ENCODE peak calls at places on chromosomes 2 and 18, in eight cellular contexts. H is CMK; Z is glomerular endothelial cell; L is GM20000; B is fibroblast of lung; O is neuronal stem cell; N is natural killer cell treated with Interleukin-12 subunit alpha and Interleukin-12 subunit beta and Interleukin-15 and Interleukin-18, amount 100 ng/mL, for 72 hours; S is SK-MEL-5. J is an unnamed sample.

GRCh38 chr2:79887747-79888374 is 375.0 kb downstream of the CTNNA2 start:
- DNase-seq in S (peak; percentile 81), N (no peak), B (peak; percentile 43), Z (peak; percentile 20), H (peak; percentile 17), L (peak; percentile 37), O (peak; percentile 62), J (peak; percentile 43)

GRCh38 chr2:71250945-71251344 is 24.0 kb upstream of the PAIP2B start:
- DNase-seq in B (no peak), Z (no peak), H (no peak), S (no peak), O (no peak), L (no peak), N (no peak), J (no peak)

GRCh38 chr2:203623616-203624015 is 82.8 kb upstream of the CD28 start:
- DNase-seq in H (no peak), N (no peak), B (peak; percentile 75), O (no peak), S (no peak), Z (no peak), L (no peak), J (no peak)

GRCh38 chr2:190405995-190406394 is 2.2 kb upstream of the MFSD6 start:
- DNase-seq in L (no peak), O (no peak), B (no peak), Z (no peak), S (no peak), H (no peak), N (no peak), J (no peak)

GRCh38 chr2:64287321-64287720 is 143.1 kb upstream of the PELI1 start:
- DNase-seq in N (no peak), L (no peak), S (no peak), H (no peak), B (no peak), Z (no peak), O (no peak), J (no peak)

GRCh38 chr2:223047260-223047761 is 4.7 kb upstream of the KCNE4 start:
- DNase-seq in Z (no peak), B (peak; percentile 89), O (no peak), N (no peak), S (no peak), L (no peak), H (no peak), J (no peak)

GRCh38 chr2:176106636-176107539 is at the start of gene HOXD11:
- DNase-seq in N (no peak), L (no peak), H (no peak), S (no peak), B (peak; percentile 9), Z (no peak), O (no peak), J (no peak)

GRCh38 chr2:229226372-229226771 is 44.7 kb downstream of the PID1 start:
- DNase-seq in S (no peak), H (no peak), B (no peak), Z (no peak), O (no peak), N (no peak), L (no peak), J (no peak)

GRCh38 chr18:11432360-11432811 is 177.0 kb upstream of the SLC35G4 start:
- DNase-seq in N (no peak), B (no peak), O (no peak), Z (no peak), H (no peak), S (no peak), L (no peak), J (no peak)

GRCh38 chr2:44529448-44529847 is 167.7 kb downstream of the CAMKMT start:
- DNase-seq in Z (no peak), O (no peak), L (no peak), H (no peak), S (no peak), N (no peak), B (peak; percentile 15), J (no peak)

GRCh38 chr18:31410716-31411483 is 34.3 kb downstream of the DSG4 start:
- DNase-seq in O (no peak), L (no peak), Z (no peak), S (no peak), N (no peak), H (no peak), B (no peak), J (no peak)

GRCh38 chr18:57959278-57959677 is 84.7 kb upstream of the NEDD4L start:
- DNase-seq in L (peak; percentile 41), O (peak; percentile 17), N (no peak), B (peak; percentile 56), S (peak; percentile 87), Z (peak; percentile 23), H (no peak), J (peak; percentile 14)

GRCh38 chr2:45141883-45142866 is 132.9 kb upstream of the SIX2 start:
- DNase-seq in Z (no peak), S (no peak), B (no peak), L (no peak), O (no peak), H (no peak), N (no peak), J (no peak)

GRCh38 chr18:35653392-35653791 is 71.9 kb downstream of the GALNT1 start:
- DNase-seq in N (no peak), B (no peak), L (no peak), H (no peak), O (no peak), S (no peak), Z (no peak), J (no peak)

GRCh38 chr2:83827618-83828017 is 631.5 kb downstream of the SUCLG1 start:
- DNase-seq in B (no peak), O (no peak), S (peak; percentile 49), Z (no peak), L (no peak), H (no peak), N (no peak), J (no peak)

GRCh38 chr2:17830053-17831034 is 14.1 kb downstream of the MSGN1 start:
- DNase-seq in Z (peak; percentile 57), N (no peak), O (peak; percentile 84), L (peak; percentile 72), H (no peak), B (peak; percentile 69), S (peak; percentile 96), J (peak; percentile 89)

GRCh38 chr2:17614174-17614573 is 73.7 kb downstream of the VSNL1 start:
- DNase-seq in O (no peak), B (no peak), N (no peak), L (no peak), H (no peak), S (no peak), Z (no peak), J (no peak)

GRCh38 chr2:99559075-99559662 is 69.4 kb upstream of the REV1 start:
- DNase-seq in Z (peak; percentile 22), N (peak; percentile 86), B (peak; percentile 58), H (peak; percentile 18), O (peak; percentile 76), L (peak; percentile 79), S (peak; percentile 74), J (peak; percentile 91)

GRCh38 chr2:28296243-28296642 is 96.4 kb upstream of the FOSL2 start:
- DNase-seq in Z (no peak), O (no peak), N (no peak), H (no peak), L (no peak), S (no peak), B (peak; percentile 84), J (no peak)

GRCh38 chr2:219944861-219945260 is 317.4 kb downstream of the SLC4A3 start:
- DNase-seq in Z (no peak), H (no peak), O (no peak), B (no peak), L (no peak), N (no peak), S (no peak), J (no peak)

GRCh38 chr2:181326605-181327004 is 130.6 kb upstream of the ITGA4 start:
- DNase-seq in Z (no peak), N (no peak), B (no peak), O (no peak), L (no peak), S (no peak), H (no peak), J (no peak)

GRCh38 chr2:236642584-236643291 is 73.1 kb downstream of the ACKR3 start:
- DNase-seq in N (no peak), L (no peak), Z (no peak), H (no peak), O (no peak), S (no peak), B (peak; percentile 100), J (no peak)

GRCh38 chr2:144215701-144216675 is 303.9 kb downstream of the ZEB2 start:
- DNase-seq in S (no peak), B (no peak), N (no peak), O (no peak), L (peak; percentile 31), Z (no peak), H (no peak), J (no peak)

GRCh38 chr2:201900362-201900761 is 94.0 kb downstream of the CDK15 start:
- DNase-seq in H (no peak), Z (no peak), N (no peak), B (peak; percentile 49), L (no peak), O (no peak), S (no peak), J (no peak)